ENCODE peak calls at places on chromosomes 4 and X, in eight cellular contexts. D, M, U, T, K, L, S and B are unnamed samples.

GRCh38 chr4:158996669-158997074 is 106.2 kb upstream of the RAPGEF2 start:
- DNase-seq in M (no peak), U (peak; percentile 93), L (no peak), K (peak; percentile 98), S (peak; percentile 34), T (no peak), D (no peak), B (peak; percentile 97)

GRCh38 chr4:77579406-77580076 is 26.1 kb upstream of the CXCL13 start:
- DNase-seq in L (no peak), D (no peak), T (no peak), U (peak; percentile 39), K (peak; percentile 89), M (no peak), S (no peak), B (peak; percentile 83)

GRCh38 chr4:120353235-120353634 is 286.6 kb upstream of the MAD2L1 start:
- DNase-seq in S (no peak), K (no peak), D (no peak), U (no peak), T (no peak), L (no peak), M (no peak), B (no peak)

GRCh38 chr4:184439856-184440592 is 34.3 kb downstream of the IRF2 start:
- DNase-seq in L (no peak), D (no peak), U (no peak), S (peak; percentile 61), T (no peak), K (no peak), M (no peak), B (no peak)

GRCh38 chrX:78652971-78653822 is 5.9 kb downstream of the RTL3 start:
- DNase-seq in S (no peak), D (no peak), T (no peak), L (no peak), U (no peak), K (peak; percentile 78), M (no peak), B (peak; percentile 88)

GRCh38 chr4:154010377-154010776 is 221.5 kb upstream of the SFRP2 start:
- DNase-seq in U (no peak), D (no peak), T (no peak), L (no peak), K (peak; percentile 76), M (no peak), S (no peak), B (no peak)

GRCh38 chr4:174873931-174874330 is 44.2 kb upstream of the ADAM29 start:
- DNase-seq in U (peak; percentile 4), M (peak; percentile 41), L (peak; percentile 85), T (peak; percentile 71), K (peak; percentile 18), S (no peak), D (peak; percentile 28), B (peak; percentile 63)

GRCh38 chrX:9729161-9729885 is 36.3 kb downstream of the GPR143 start:
- DNase-seq in M (no peak), T (no peak), S (no peak), U (no peak), D (no peak), K (peak; percentile 55), L (no peak), B (no peak)

GRCh38 chr4:169015237-169015636 is 5.2 kb upstream of the CBR4 start:
- DNase-seq in U (no peak), K (peak; percentile 19), T (peak; percentile 14), D (no peak), L (no peak), M (no peak), S (no peak), B (no peak)

GRCh38 chr4:128060130-128060619 is 937 bp upstream of the LARP1B start:
- DNase-seq in T (no peak), D (peak; percentile 14), U (no peak), M (no peak), K (peak; percentile 37), S (no peak), L (no peak), B (no peak)

GRCh38 chr4:71206763-71207162 is 132.1 kb upstream of the SLC4A4 start:
- DNase-seq in L (no peak), T (no peak), D (no peak), U (no peak), K (peak; percentile 79), S (no peak), M (no peak), B (peak; percentile 13)

GRCh38 chrX:150864127-150864526 is 34.3 kb downstream of the CD99L2 start:
- DNase-seq in M (no peak), K (no peak), T (no peak), U (no peak), S (no peak), L (no peak), D (no peak), B (no peak)

GRCh38 chr4:77193511-77194236 is 36.7 kb downstream of the CCNG2 start:
- DNase-seq in S (no peak), U (no peak), M (peak; percentile 61), K (no peak), T (peak; percentile 95), D (no peak), L (peak; percentile 89), B (no peak)

GRCh38 chr4:169338246-169338645 is 67.5 kb upstream of the SH3RF1 start:
- DNase-seq in K (peak; percentile 68), S (no peak), D (no peak), L (no peak), U (no peak), T (no peak), M (no peak), B (no peak)

GRCh38 chrX:13653022-13653693 is at the start of gene TCEANC:
- DNase-seq in T (peak; percentile 90), K (peak; percentile 97), D (peak; percentile 94), M (peak; percentile 92), U (peak; percentile 90), L (peak; percentile 94), S (peak; percentile 95), B (peak; percentile 97)

GRCh38 chr4:145734576-145735329 is 54.8 kb downstream of the C4orf51 start:
- DNase-seq in L (no peak), T (no peak), K (peak; percentile 99), S (peak; percentile 82), M (no peak), U (no peak), D (no peak), B (peak; percentile 98)

GRCh38 chrX:39158801-39159657 is 357.8 kb downstream of the MID1IP1 start:
- DNase-seq in M (no peak), U (no peak), K (peak; percentile 26), S (peak; percentile 16), L (no peak), D (peak; percentile 59), T (no peak), B (peak; percentile 33)

GRCh38 chrX:88612870-88613329 is 134.1 kb upstream of the CPXCR1 start:
- DNase-seq in T (no peak), D (no peak), L (no peak), M (peak; percentile 21), U (no peak), K (no peak), S (peak; percentile 16), B (peak; percentile 7)

GRCh38 chr4:11724731-11725130 is 296.0 kb upstream of the HS3ST1 start:
- DNase-seq in M (no peak), D (no peak), K (no peak), L (no peak), T (no peak), U (no peak), S (no peak), B (peak; percentile 82)

GRCh38 chr4:130395871-130396270 is 1299.9 kb downstream of the C4orf33 start:
- DNase-seq in T (no peak), M (no peak), S (no peak), D (no peak), U (no peak), K (peak; percentile 60), L (no peak), B (peak; percentile 73)

GRCh38 chr4:33171873-33172550 is 2451.8 kb downstream of the PCDH7 start:
- DNase-seq in T (no peak), M (no peak), D (no peak), L (no peak), K (no peak), S (no peak), U (no peak), B (no peak)

GRCh38 chr4:38529189-38530115 is 134.5 kb upstream of the KLF3 start:
- DNase-seq in L (peak; percentile 61), S (no peak), D (no peak), T (peak; percentile 8), U (no peak), M (no peak), K (no peak), B (peak; percentile 77)

GRCh38 chrX:13985697-13986435 is 43.8 kb downstream of the GEMIN8 start:
- DNase-seq in S (no peak), D (no peak), K (no peak), L (no peak), U (no peak), T (no peak), M (no peak), B (no peak)

GRCh38 chrX:68808686-68809357 is 20.0 kb upstream of the EFNB1 start:
- DNase-seq in U (peak; percentile 8), S (no peak), T (peak; percentile 39), M (peak; percentile 21), K (peak; percentile 28), D (peak; percentile 17), L (no peak), B (peak; percentile 11)
- TF ChIP-seq EZH2phosphoT487 in U (no peak), S (no peak), T (no peak), M (no peak), K (no peak), D (no peak), L (no peak), B (no peak)

DNA sequence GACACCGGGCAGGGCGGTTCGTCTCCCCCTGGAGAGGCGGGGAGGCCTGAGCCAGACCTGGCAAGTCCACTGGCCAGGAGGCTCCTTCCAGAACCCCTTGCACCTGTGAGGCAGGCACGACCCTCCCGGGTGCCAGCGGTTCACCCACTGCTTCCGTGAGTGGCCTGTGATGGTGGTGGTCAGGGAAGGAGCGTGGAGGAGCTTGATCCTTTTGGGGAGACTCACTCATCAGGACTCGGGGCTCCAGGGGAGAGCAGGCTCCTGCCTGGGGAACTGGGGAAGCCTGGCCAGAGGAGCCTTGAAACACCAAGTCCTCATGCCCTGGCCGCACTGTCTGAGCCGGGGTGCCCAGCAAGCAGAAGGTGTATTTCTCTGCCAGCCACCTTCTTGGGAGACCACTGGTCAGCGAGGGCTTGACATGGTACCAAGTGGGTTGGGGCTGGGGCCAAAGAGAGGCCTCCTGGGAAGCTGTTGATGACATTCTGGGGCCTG is 860 bp downstream of the FAM50A start:
- DNase-seq in K (peak; percentile 15), U (no peak), L (no peak), S (no peak), M (no peak), D (no peak), T (no peak), B (no peak)
- H4K20me1 ChIP-seq in K (no peaks in the 10 kb centered on the region), U (no peaks in the 10 kb centered on the region), L (no peaks in the 10 kb centered on the region), S (peaks cover 3% of the 10 kb centered on the region), M (peaks cover 28% of the 10 kb centered on the region), D (peaks cover 16% of the 10 kb centered on the region), T (no peaks in the 10 kb centered on the region), B (no peaks in the 10 kb centered on the region)

GRCh38 chrX:154890990-154891639 is 5.0 kb downstream of the F8A1 start:
- DNase-seq in U (no peak), S (no peak), K (no peak), M (no peak), D (no peak), L (no peak), T (no peak), B (no peak)
- TF ChIP-seq EZH2phosphoT487 in U (no peak), S (no peak), K (no peak), M (no peak), D (no peak), L (no peak), T (no peak), B (no peak)

DNA sequence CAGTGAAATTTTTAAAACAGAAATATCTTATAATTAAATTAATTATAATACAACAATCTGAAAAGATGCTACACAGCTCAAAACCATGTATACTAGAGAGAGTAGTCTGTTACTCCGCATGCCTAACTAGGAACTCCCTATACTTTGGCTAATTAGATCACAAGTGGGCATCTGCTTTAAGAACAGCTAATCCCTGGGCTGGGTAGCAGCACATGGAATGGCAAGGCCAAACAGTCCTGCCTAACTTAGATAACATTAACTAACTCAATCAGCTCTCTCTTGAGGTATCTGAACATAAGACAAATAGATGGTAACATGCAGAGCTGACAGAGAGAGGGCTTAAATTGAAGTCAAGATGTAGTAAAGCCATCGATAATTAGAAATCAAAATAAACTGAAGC is 9.9 kb downstream of the CHIC2 start:
- DNase-seq in T (no peak), D (peak; percentile 14), S (no peak), L (no peak), M (peak; percentile 8), U (no peak), K (no peak), B (no peak)
- H4K20me1 ChIP-seq in T (no peaks in the 10 kb centered on the region), D (peaks cover 94% of the 10 kb centered on the region), S (peaks cover 87% of the 10 kb centered on the region), L (peaks cover 5% of the 10 kb centered on the region), M (peaks cover 25% of the 10 kb centered on the region), U (peaks cover 4% of the 10 kb centered on the region), K (peaks cover 77% of the 10 kb centered on the region), B (peaks cover 27% of the 10 kb centered on the region)